ENCODE peak calls at places on chromosomes 5 and 9, in seven cellular contexts. K is upper lobe of right lung, I is fibroblast of pulmonary artery, B is GM12865, A is AG09319, Q is colonic mucosa, S is fibroblast of the aortic adventitia. C is an unnamed sample.

GRCh38 chr5:108381034-108381954 is 604 bp downstream of the FBXL17 start:
- DNase-seq in K (peak), A (peak), Q (peak), I (peak), S (peak), B (peak), C (peak)

GRCh38 chr5:28743362-28743761 is 1705.0 kb upstream of the CDH9 start:
- DNase-seq in A (no peak), B (no peak), K (no peak), I (no peak), S (no peak), Q (no peak), C (no peak)

GRCh38 chr9:136648746-136649145 is 14.0 kb upstream of the EGFL7 start:
- DNase-seq in A (no peak), I (no peak), K (peak), S (no peak), Q (no peak), B (no peak), C (no peak)

GRCh38 chr9:128493424-128493823 is 11.1 kb upstream of the GLE1 start:
- DNase-seq in Q (no peak), B (no peak), K (no peak), A (no peak), I (no peak), S (no peak), C (no peak)

GRCh38 chr5:17910318-17910717 is 276.1 kb downstream of the TAF11L14 start:
- DNase-seq in A (no peak), I (peak), K (no peak), B (no peak), S (no peak), Q (no peak), C (no peak)

GRCh38 chr5:97163360-97163764 is 19.7 kb downstream of the RIOK2 start:
- DNase-seq in S (peak), B (no peak), I (peak), K (no peak), A (no peak), Q (no peak), C (no peak)

GRCh38 chr9:79592736-79593493 is 21.1 kb downstream of the TLE4 start:
- DNase-seq in I (peak), S (no peak), A (no peak), K (no peak), B (peak), Q (no peak), C (no peak)

GRCh38 chr5:57937501-57937900 is 454.9 kb upstream of the ACTBL2 start:
- DNase-seq in A (no peak), I (no peak), B (no peak), Q (no peak), S (no peak), K (no peak), C (no peak)

GRCh38 chr5:173882632-173883031 is 5.5 kb upstream of the CPEB4 start:
- DNase-seq in K (no peak), S (no peak), I (no peak), Q (no peak), B (no peak), A (no peak), C (no peak)

GRCh38 chr9:121755581-121755980 is 104.1 kb downstream of the DAB2IP start:
- DNase-seq in A (no peak), S (no peak), K (no peak), B (no peak), Q (no peak), I (no peak), C (no peak)

GRCh38 chr9:76438841-76439588 is 20.0 kb upstream of the GCNT1 start:
- DNase-seq in K (no peak), I (no peak), Q (no peak), A (no peak), B (peak), S (no peak), C (peak)

GRCh38 chr5:114449836-114450515 is 88.1 kb downstream of the KCNN2 start:
- DNase-seq in S (peak), K (peak), I (peak), A (peak), B (peak), Q (peak), C (peak)

GRCh38 chr5:94335936-94336335 is 282.5 kb downstream of the KIAA0825 start:
- DNase-seq in I (no peak), K (no peak), S (no peak), B (no peak), A (no peak), Q (no peak), C (no peak)

GRCh38 chr5:135151256-135151655 is 117.2 kb upstream of the PITX1 start:
- DNase-seq in Q (no peak), S (no peak), I (no peak), B (no peak), A (no peak), K (no peak), C (no peak)

GRCh38 chr5:64884541-64884940 is 115.8 kb downstream of the CWC27 start:
- DNase-seq in K (no peak), Q (no peak), A (no peak), S (no peak), B (no peak), I (no peak), C (no peak)

GRCh38 chr9:127931092-127931881 is 710 bp upstream of the PIP5KL1 start:
- DNase-seq in I (peak), A (no peak), Q (no peak), K (no peak), S (peak), B (peak), C (peak)

GRCh38 chr5:29016067-29016466 is 1977.7 kb upstream of the CDH9 start:
- DNase-seq in A (no peak), Q (no peak), S (no peak), I (no peak), K (no peak), B (no peak), C (no peak)

GRCh38 chr9:137429974-137430722 is 7.0 kb downstream of the NOXA1 start:
- DNase-seq in Q (peak), I (no peak), K (peak), A (no peak), B (peak), S (no peak), C (peak)

GRCh38 chr5:82183828-82184227 is 94.3 kb downstream of the RPS23 start:
- DNase-seq in S (peak), B (peak), I (peak), K (no peak), Q (no peak), A (no peak), C (no peak)

GRCh38 chr9:87386490-87386889 is 111.2 kb upstream of the DAPK1 start:
- DNase-seq in I (no peak), B (no peak), A (no peak), S (no peak), Q (no peak), K (no peak), C (no peak)

GRCh38 chr5:134131578-134132350 is 17.3 kb downstream of the TCF7 start:
- DNase-seq in B (no peak), K (peak), S (no peak), Q (no peak), A (no peak), I (no peak), C (no peak)

GRCh38 chr9:105026451-105026850 is 98.5 kb upstream of the ABCA1 start:
- DNase-seq in S (peak), A (no peak), K (no peak), I (peak), B (no peak), Q (no peak), C (no peak)

GRCh38 chr9:31103836-31104235 is 1280.6 kb upstream of the ACO1 start:
- DNase-seq in S (no peak), K (no peak), I (peak), B (no peak), Q (no peak), A (no peak), C (no peak)

GRCh38 chr5:150778517-150779396 is at the start of gene SMIM3:
- DNase-seq in Q (peak), K (peak), B (peak), S (peak), A (no peak), I (peak), C (peak)

GRCh38 chr9:72509635-72510034 is 11.8 kb upstream of the TMC1 start:
- DNase-seq in K (no peak), B (peak), I (peak), S (peak), A (no peak), Q (no peak), C (peak)

GRCh38 chr5:115419794-115420585 is 123.5 kb upstream of the CCDC112 start:
- DNase-seq in I (peak), B (no peak), A (peak), Q (no peak), S (peak), K (no peak), C (no peak)

GRCh38 chr9:134346151-134346550 is 19.9 kb downstream of the RXRA start:
- DNase-seq in B (no peak), Q (no peak), I (no peak), S (peak), A (no peak), K (no peak), C (no peak)

GRCh38 chr9:121360975-121361374 is 9.1 kb downstream of the STOM start:
- DNase-seq in S (peak), Q (no peak), I (peak), B (no peak), A (no peak), K (no peak), C (no peak)

GRCh38 chr5:41649659-41650058 is 139.3 kb upstream of the PLCXD3 start:
- DNase-seq in S (peak), A (no peak), I (peak), Q (no peak), K (no peak), B (no peak), C (no peak)

GRCh38 chr9:136576269-136576626 is 30.4 kb upstream of the NOTCH1 start:
- DNase-seq in Q (no peak), S (peak), I (no peak), A (no peak), K (peak), B (peak), C (no peak)

GRCh38 chr9:132937463-132937901 is 6.9 kb downstream of the TSC1 start:
- DNase-seq in B (no peak), K (no peak), S (peak), A (no peak), I (peak), Q (no peak), C (no peak)

GRCh38 chr5:136087961-136088871 is 44.4 kb upstream of the SMAD5 start:
- DNase-seq in K (peak), A (peak), B (no peak), Q (peak), S (peak), I (peak), C (no peak)

GRCh38 chr5:115738807-115739206 is 77.7 kb downstream of the CDO1 start:
- DNase-seq in B (no peak), Q (no peak), I (no peak), A (no peak), K (no peak), S (no peak), C (no peak)

GRCh38 chr9:88751781-88752180 is 216.8 kb downstream of the NXNL2 start:
- DNase-seq in Q (no peak), S (no peak), A (no peak), K (no peak), B (no peak), I (no peak), C (no peak)

GRCh38 chr9:93575706-93576295 is 583 bp upstream of the PHF2 start:
- DNase-seq in K (peak), A (no peak), Q (peak), S (peak), I (peak), B (peak), C (peak)

GRCh38 chr5:68953151-68953884 is 140.5 kb upstream of the SLC30A5 start:
- DNase-seq in Q (no peak), B (no peak), A (no peak), K (no peak), I (no peak), S (peak), C (no peak)

GRCh38 chr9:127873223-127873691 is 4.2 kb downstream of the AK1 start:
- DNase-seq in Q (no peak), K (no peak), S (no peak), A (no peak), B (no peak), I (no peak), C (no peak)

GRCh38 chr5:173660481-173661280 is 44.2 kb upstream of the BOD1 start:
- DNase-seq in Q (no peak), B (no peak), I (no peak), S (no peak), A (no peak), K (no peak), C (no peak)

GRCh38 chr5:16929347-16929746 is 6.7 kb downstream of the MYO10 start:
- DNase-seq in A (no peak), I (no peak), B (no peak), K (no peak), S (no peak), Q (no peak), C (no peak)

GRCh38 chr5:63262191-63262981 is 683.8 kb downstream of the LRRC70 start:
- DNase-seq in A (peak), I (peak), S (peak), B (no peak), Q (no peak), K (no peak), C (no peak)

GRCh38 chr5:24110019-24110615 is 534.7 kb downstream of the CDH10 start:
- DNase-seq in S (peak), Q (no peak), B (no peak), I (peak), K (no peak), A (no peak), C (peak)
- TF ChIP-seq CTCF in S (no peak), Q (no peak), B (peak), I (peak), K (peak), A (peak), C (peak)

DNA sequence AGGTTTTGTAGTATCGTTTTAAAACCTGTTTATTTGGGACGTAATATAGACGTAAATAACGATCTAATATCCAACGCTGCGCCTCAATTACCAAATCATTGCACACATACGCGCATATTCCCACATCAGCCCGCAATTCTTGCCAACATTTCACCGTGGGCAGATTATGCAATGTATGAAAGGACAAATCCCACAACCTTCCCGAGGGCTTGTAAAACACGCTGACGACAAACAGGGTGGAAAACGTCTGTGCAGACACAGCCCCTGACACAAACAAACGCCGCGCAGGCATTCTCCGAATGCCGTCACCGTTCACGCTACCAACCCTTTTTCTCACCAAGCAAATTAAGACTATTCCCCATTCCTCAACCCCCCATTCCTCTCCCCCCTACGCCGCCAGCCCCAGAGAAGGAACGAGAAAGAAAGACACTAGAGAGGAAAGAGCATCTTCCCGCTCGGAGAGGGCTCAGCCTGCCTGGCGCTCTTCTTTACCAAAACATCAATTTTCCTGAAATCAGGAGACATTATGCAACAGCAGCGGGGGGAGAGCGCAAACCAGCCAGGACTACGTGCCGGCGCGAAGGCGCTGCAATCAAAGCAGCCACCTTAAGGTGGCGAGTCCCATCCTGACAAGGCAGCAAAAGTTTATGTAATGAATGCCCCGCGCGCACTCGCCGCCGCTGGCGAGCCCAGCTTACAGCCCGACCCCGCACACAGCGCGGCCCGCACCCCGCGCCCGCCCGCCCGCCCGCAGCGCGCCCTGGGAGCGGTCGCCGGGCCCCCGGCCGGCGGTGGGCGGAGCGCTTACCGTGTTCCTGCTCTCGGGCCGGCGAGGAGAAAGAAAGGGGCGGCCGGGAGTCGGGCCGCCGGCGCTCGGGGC is 560 bp downstream of the NFIL3 start:
- DNase-seq in S (peak), Q (peak), K (peak), I (peak), B (peak), A (no peak), C (peak)
- TF ChIP-seq CTCF in S (peak), Q (no peak), K (peak), I (peak), B (peak), A (no peak), C (peak)

DNA sequence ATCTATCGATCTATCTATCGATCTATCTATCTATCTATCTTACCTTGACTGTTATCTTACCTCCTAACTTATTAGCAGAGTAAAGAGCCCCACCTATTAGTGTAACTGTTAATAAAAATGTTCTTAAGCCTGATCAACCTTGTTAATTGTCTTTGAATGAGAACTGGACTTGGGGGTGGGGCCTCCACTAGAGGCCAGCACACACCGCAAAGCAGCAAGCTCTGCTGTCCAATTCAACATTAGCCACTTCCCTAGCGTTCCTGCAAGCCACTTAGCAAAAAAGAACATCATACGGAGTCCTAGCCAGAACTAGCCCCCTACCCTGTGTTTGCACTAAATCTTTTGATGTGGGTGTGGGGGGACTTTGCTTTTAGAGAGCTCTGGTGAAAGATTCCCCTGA is 515.8 kb downstream of the KDM4C start:
- DNase-seq in Q (no peak), I (peak), A (no peak), B (no peak), K (no peak), S (peak), C (no peak)
- TF ChIP-seq CTCF in Q (no peak), I (peak), A (peak), B (no peak), K (peak), S (peak), C (peak)

DNA sequence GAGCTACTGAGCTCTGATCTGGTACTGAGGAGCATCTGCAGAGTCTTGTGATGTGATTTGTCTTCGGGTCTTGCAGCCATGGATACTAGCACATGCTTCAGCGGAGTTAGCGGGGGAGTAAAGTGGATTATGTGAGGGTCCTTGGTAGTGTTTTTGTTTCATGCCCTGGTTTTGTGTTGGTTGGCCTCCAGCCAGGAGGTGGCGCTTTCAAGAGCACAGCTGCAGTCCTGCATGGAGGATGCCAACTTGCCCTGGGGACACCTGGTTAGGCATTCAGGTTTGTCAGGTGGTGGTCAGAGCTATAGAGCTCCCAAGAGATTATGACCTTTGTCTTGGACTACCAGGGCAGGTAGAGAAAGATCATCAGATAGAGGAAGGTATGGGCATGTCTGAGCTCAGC is 185.8 kb upstream of the CDH6 start:
- DNase-seq in A (no peak), K (no peak), S (no peak), B (no peak), I (no peak), Q (no peak), C (no peak)
- TF ChIP-seq CTCF in A (no peak), K (no peak), S (no peak), B (no peak), I (no peak), Q (no peak), C (no peak)

DNA sequence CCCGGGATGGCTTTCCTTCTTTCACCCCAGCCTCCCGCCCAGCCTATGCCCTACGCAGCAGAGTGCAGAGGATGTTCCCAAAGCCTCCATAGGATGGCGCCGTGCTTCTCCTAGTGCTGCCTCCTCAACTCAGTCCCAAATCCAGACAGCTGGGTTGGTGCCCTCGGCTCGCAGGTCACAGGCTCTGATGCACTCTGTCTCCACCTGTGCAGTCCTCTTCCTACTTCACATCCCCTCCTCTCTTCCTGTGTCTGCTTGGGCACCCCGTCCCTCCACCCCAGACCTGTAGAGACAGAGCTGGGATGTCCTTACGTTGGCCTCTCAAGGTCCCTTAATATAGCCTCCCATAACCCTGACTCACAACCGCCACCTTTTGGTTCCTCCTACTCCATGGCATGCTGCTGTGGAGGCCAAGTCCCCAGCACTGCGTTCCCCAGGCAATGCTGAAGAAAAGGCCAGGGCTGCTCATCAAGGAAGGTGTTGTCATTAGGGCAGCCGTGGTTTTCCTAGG is 314.4 kb downstream of the GADD45G start:
- DNase-seq in I (no peak), A (no peak), Q (peak), S (no peak), B (peak), K (no peak), C (peak)
- TF ChIP-seq CTCF in I (peak), A (no peak), Q (no peak), S (no peak), B (peak), K (peak), C (peak)

C was measured in GM13977.